ENCODE peak calls at places on chromosomes 7 and 10, in four cellular contexts. W, G, C and K are unnamed samples.
A peak's percentile ranks its signal among the peaks of the same experiment; 100 is the strongest.

GRCh38 chr10:21372651-21373410 is 152.7 kb downstream of the SKIDA1 start:
- DNase-seq in G (peak; percentile 93), W (peak; percentile 48), C (peak; percentile 92), K (peak; percentile 44)

GRCh38 chr10:118369806-118370205 is 27.7 kb upstream of the FAM204A start:
- DNase-seq in W (no peak), G (no peak), C (no peak), K (no peak)

GRCh38 chr10:96376483-96376882 is 17.7 kb upstream of the OPALIN start:
- DNase-seq in W (peak; percentile 78), C (no peak), G (no peak), K (peak; percentile 79)

GRCh38 chr7:27182285-27182827 is 2.7 kb downstream of the HOXA11 start:
- DNase-seq in W (no peak), G (no peak), C (no peak), K (no peak)

GRCh38 chr7:155132431-155132830 is 62.3 kb downstream of the HTR5A start:
- DNase-seq in C (no peak), W (no peak), G (no peak), K (no peak)

GRCh38 chr10:93894516-93895378 is 969 bp downstream of the SLC35G1 start:
- DNase-seq in C (peak; percentile 16), G (no peak), W (peak; percentile 15), K (no peak)

GRCh38 chr10:29600067-29600466 is 34.7 kb downstream of the SVIL start:
- DNase-seq in W (no peak), G (no peak), C (peak; percentile 30), K (no peak)

GRCh38 chr7:148699024-148699771 is 495 bp downstream of the CUL1 start:
- DNase-seq in C (peak; percentile 45), W (peak; percentile 70), G (no peak), K (peak; percentile 70)

DNA sequence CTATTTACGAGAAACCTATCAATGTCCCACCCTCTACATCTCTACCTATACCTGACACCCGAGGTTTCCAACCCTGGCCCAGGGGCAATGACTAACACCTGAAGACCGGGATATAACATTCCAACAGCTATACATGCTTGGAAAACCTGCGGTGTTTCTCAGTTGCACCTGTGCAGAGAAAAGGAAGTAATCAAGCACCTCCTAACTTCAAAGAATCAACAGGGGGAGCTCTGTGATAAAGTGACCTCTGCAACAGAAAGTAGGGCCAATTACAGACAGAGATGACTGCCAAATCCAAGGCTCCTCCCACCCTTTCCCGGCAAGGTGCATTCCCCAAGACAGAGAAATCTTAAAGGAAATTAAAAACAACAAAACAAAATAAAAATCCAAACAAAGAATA is 41.3 kb downstream of the CCDC6 start:
- DNase-seq in G (no peak), W (no peak), C (peak; percentile 18), K (peak; percentile 29)
- TF ChIP-seq CTCF in G (peak; percentile 21), W (peak; percentile 44), C (peak; percentile 23), K (peak; percentile 61)

GRCh38 chr10:14548970-14549369 is 218.2 kb upstream of the FRMD4A start:
- DNase-seq in C (no peak), W (no peak), G (no peak), K (no peak)
- TF ChIP-seq CTCF in C (no peak), W (no peak), G (no peak), K (no peak)

GRCh38 chr10:133211959-133212852 is 17.8 kb upstream of the UTF1 start:
- DNase-seq in W (no peak), C (no peak), G (no peak), K (no peak)

GRCh38 chr10:133209117-133209516 is 20.9 kb upstream of the UTF1 start:
- DNase-seq in C (no peak), W (no peak), G (no peak), K (no peak)

GRCh38 chr10:133211141-133211830 is 18.7 kb upstream of the UTF1 start:
- DNase-seq in W (no peak), C (no peak), G (no peak), K (no peak)

GRCh38 chr10:133209641-133210040 is 20.4 kb upstream of the UTF1 start:
- DNase-seq in G (no peak), C (no peak), W (no peak), K (no peak)

DNA sequence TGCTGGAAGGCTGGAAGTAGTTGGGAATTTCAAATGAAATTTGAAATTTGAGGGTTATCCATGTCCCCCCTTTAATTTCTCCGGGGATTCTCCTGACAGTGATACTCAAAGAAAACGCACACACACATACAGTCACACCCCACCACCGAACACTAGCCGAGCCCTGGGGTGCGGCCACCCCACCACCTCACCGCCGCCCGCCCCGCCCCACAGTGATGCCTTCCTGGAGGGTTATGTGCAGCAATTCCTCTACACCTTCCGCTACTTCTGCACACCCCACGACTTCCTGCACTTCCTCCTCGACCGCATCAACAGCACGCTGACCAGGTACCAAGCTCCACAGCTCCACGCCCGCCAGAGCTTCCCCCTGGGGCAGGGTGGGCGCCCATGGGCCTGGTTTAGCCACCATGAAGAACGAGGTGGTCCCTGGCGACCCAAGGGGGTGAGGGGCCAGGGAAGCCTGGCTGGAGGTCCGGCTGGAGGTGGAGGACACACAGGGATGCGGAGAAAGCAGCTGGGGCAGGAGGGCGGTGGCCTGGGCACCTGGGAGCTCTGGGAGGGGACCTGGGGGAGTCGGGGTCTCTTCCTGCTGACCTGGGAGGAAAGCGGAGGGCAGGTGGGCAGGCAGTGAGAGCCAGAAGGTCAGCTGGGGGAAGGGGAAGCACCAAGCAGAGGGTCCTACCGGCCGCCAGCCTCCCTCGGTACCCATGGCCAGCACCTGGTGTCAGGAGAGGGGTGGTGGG is 19.4 kb upstream of the UTF1 start:
- DNase-seq in G (no peak), C (no peak), W (no peak), K (no peak)
- TF ChIP-seq CTCF in G (no peak), C (no peak), W (no peak), K (no peak)

GRCh38 chr7:76428868-76429805 is 4.4 kb downstream of the ZP3 start:
- DNase-seq in C (peak; percentile 38), W (no peak), G (peak; percentile 40), K (no peak)
- TF ChIP-seq CTCF in C (no peak), W (no peak), G (no peak), K (no peak)

DNA sequence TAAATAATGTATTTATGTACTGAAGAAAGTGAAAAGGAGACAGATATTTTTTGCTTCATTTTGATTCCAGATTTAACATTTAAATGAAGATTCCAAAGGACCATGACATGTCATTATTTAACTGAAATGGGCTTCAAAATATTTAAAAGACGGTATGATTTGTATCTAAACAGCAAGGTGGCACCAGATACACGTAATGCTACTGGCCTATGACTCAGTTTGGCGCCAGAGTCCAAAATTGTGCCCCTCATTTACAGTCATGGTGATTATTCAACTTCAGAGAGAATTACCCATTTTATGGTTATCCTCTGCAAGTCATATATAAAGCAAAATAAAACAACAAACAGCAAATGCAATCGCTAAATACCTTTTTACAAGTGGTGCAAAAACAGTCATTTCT is 94.5 kb downstream of the ETV1 start:
- DNase-seq in W (no peak), G (no peak), C (no peak), K (no peak)
- TF ChIP-seq CTCF in W (no peak), G (no peak), C (no peak), K (no peak)